ENCODE peak calls at places on chromosomes 1 and 21, in seven cellular contexts. E is HCT116, L is head of caudate nucleus, H is GM20000, O is fibroblast of pulmonary artery, V is mesendoderm, A is A172. T is an unnamed sample.

GRCh38 chr1:115761601-115762302 is 6.8 kb downstream of the CASQ2 start:
- DNase-seq in E (no peak), L (no peak), H (no peak), O (no peak), V (no peak), A (no peak), T (no peak)

GRCh38 chr21:44380876-44381275 is 27.5 kb downstream of the TRPM2 start:
- DNase-seq in E (no peak), L (no peak), H (no peak), O (no peak), V (no peak), A (no peak), T (no peak)

GRCh38 chr1:210709694-210710093 is 381.0 kb downstream of the HHAT start:
- DNase-seq in E (no peak), L (no peak), H (no peak), O (no peak), V (no peak), A (no peak), T (no peak)

GRCh38 chr1:181588631-181589030 is 105.3 kb downstream of the CACNA1E start:
- DNase-seq in E (no peak), L (no peak), H (no peak), O (no peak), V (no peak), A (no peak), T (no peak)

GRCh38 chr1:65310078-65310587 is 790 bp downstream of the DNAJC6 start:
- DNase-seq in E (no peak), L (peak; percentile 70), H (no peak), O (no peak), V (peak; percentile 87), A (no peak), T (no peak)

GRCh38 chr21:28669331-28669730 is 323.3 kb downstream of the LTN1 start:
- DNase-seq in E (no peak), L (no peak), H (no peak), O (no peak), V (no peak), A (no peak), T (no peak)

GRCh38 chr1:21650400-21650799 is 18.8 kb downstream of the RAP1GAP start:
- DNase-seq in E (no peak), L (no peak), H (no peak), O (no peak), V (no peak), A (no peak), T (no peak)

GRCh38 chr1:45493116-45493697 is 2.2 kb upstream of the TESK2 start:
- DNase-seq in E (peak; percentile 43), L (no peak), H (peak; percentile 74), O (peak; percentile 78), V (peak; percentile 72), A (peak; percentile 26), T (no peak)

GRCh38 chr1:67535474-67535873 is 105.3 kb upstream of the SERBP1 start:
- DNase-seq in E (peak; percentile 69), L (peak; percentile 65), H (peak; percentile 44), O (peak; percentile 92), V (peak; percentile 73), A (peak; percentile 77), T (no peak)

GRCh38 chr1:97918961-97919360 is 1.9 kb downstream of the DPYD start:
- DNase-seq in E (no peak), L (no peak), H (no peak), O (no peak), V (no peak), A (no peak), T (no peak)

GRCh38 chr1:160454371-160455152 is 54.2 kb downstream of the VANGL2 start:
- DNase-seq in E (no peak), L (no peak), H (no peak), O (no peak), V (no peak), A (no peak), T (no peak)

GRCh38 chr1:227257964-227258363 is 60.3 kb downstream of the CDC42BPA start:
- DNase-seq in E (no peak), L (no peak), H (no peak), O (no peak), V (peak; percentile 68), A (no peak), T (no peak)

GRCh38 chr21:32771134-32771523 is 426 bp downstream of the PAXBP1 start:
- DNase-seq in E (no peak), L (peak; percentile 29), H (peak; percentile 72), O (peak; percentile 62), V (peak; percentile 81), A (peak; percentile 33), T (peak; percentile 60)

GRCh38 chr1:160207751-160208150 is 2.6 kb downstream of the PEA15 start:
- DNase-seq in E (no peak), L (no peak), H (no peak), O (no peak), V (no peak), A (no peak), T (no peak)

GRCh38 chr1:244680667-244681066 is 27.7 kb downstream of the DESI2 start:
- DNase-seq in E (no peak), L (no peak), H (no peak), O (peak; percentile 27), V (no peak), A (no peak), T (no peak)

GRCh38 chr1:102879439-102879993 is 228.8 kb downstream of the COL11A1 start:
- DNase-seq in E (peak; percentile 71), L (no peak), H (no peak), O (peak; percentile 85), V (peak; percentile 45), A (peak; percentile 84), T (no peak)

GRCh38 chr1:6942990-6943389 is 157.7 kb downstream of the CAMTA1 start:
- DNase-seq in E (no peak), L (no peak), H (no peak), O (no peak), V (no peak), A (no peak), T (no peak)

GRCh38 chr21:45164838-45165237 is 90.5 kb downstream of the ADARB1 start:
- DNase-seq in E (no peak), L (no peak), H (no peak), O (no peak), V (no peak), A (no peak), T (no peak)

GRCh38 chr1:21596628-21597027 is 72.5 kb downstream of the RAP1GAP start:
- DNase-seq in E (no peak), L (no peak), H (no peak), O (no peak), V (no peak), A (no peak), T (no peak)

GRCh38 chr1:54328117-54328636 is 78.0 kb downstream of the SSBP3 start:
- DNase-seq in E (no peak), L (no peak), H (no peak), O (no peak), V (no peak), A (no peak), T (no peak)

GRCh38 chr1:29122662-29122986 is 1.1 kb downstream of the TMEM200B start:
- DNase-seq in E (no peak), L (peak; percentile 37), H (peak; percentile 55), O (peak; percentile 78), V (peak; percentile 73), A (no peak), T (no peak)